ENCODE peak calls at places on chromosome 13, in eight cellular contexts. G is gastrocnemius medialis, H is right lobe of liver, K is heart left ventricle, Y is transverse colon, J is prostate gland, M is lower leg skin, P is IMR-90. D is an unnamed sample.
A peak's percentile ranks its signal among the peaks of the same experiment; 100 is the strongest.

GRCh38 chr13:48094404-48094780 is 512 bp downstream of the MED4 start:
- DNase-seq in G (no peak), H (no peak), K (no peak), Y (no peak), J (peak; percentile 4), M (no peak), P (no peak), D (peak; percentile 47)

GRCh38 chr13:93227280-93227905 is 786 bp downstream of the GPC6 start:
- DNase-seq in G (no peak), H (peak; percentile 69), K (no peak), Y (peak; percentile 11), J (peak; percentile 10), M (no peak), P (peak; percentile 52), D (no peak)

GRCh38 chr13:80069374-80069773 is 271.6 kb downstream of the SPRY2 start:
- DNase-seq in G (no peak), H (no peak), K (no peak), Y (no peak), J (no peak), M (no peak), P (no peak), D (no peak)

GRCh38 chr13:45362939-45363338 is 22.0 kb upstream of the TPT1 start:
- DNase-seq in G (no peak), H (no peak), K (no peak), Y (no peak), J (no peak), M (no peak), P (no peak), D (no peak)

GRCh38 chr13:20356437-20356836 is 124.3 kb upstream of the GJB6 start:
- DNase-seq in G (no peak), H (no peak), K (no peak), Y (no peak), J (no peak), M (no peak), P (no peak), D (no peak)

GRCh38 chr13:26425439-26426358 is 131.8 kb upstream of the WASF3 start:
- DNase-seq in G (no peak), H (no peak), K (no peak), Y (peak; percentile 32), J (no peak), M (no peak), P (peak; percentile 88), D (no peak)

GRCh38 chr13:73767747-73768315 is 366.4 kb downstream of the KLF12 start:
- DNase-seq in G (no peak), H (no peak), K (no peak), Y (no peak), J (no peak), M (no peak), P (no peak), D (peak; percentile 39)

GRCh38 chr13:43544011-43544410 is 242.8 kb downstream of the ENOX1 start:
- DNase-seq in G (no peak), H (no peak), K (no peak), Y (no peak), J (no peak), M (no peak), P (peak; percentile 58), D (no peak)

GRCh38 chr13:65679240-65679639 is 1550.9 kb downstream of the PCDH9 start:
- DNase-seq in G (no peak), H (no peak), K (no peak), Y (no peak), J (no peak), M (no peak), P (peak; percentile 54), D (no peak)

GRCh38 chr13:42968906-42969305 is 23.1 kb downstream of the EPSTI1 start:
- DNase-seq in G (no peak), H (no peak), K (no peak), Y (peak; percentile 88), J (peak; percentile 87), M (no peak), P (no peak), D (peak; percentile 82)

DNA sequence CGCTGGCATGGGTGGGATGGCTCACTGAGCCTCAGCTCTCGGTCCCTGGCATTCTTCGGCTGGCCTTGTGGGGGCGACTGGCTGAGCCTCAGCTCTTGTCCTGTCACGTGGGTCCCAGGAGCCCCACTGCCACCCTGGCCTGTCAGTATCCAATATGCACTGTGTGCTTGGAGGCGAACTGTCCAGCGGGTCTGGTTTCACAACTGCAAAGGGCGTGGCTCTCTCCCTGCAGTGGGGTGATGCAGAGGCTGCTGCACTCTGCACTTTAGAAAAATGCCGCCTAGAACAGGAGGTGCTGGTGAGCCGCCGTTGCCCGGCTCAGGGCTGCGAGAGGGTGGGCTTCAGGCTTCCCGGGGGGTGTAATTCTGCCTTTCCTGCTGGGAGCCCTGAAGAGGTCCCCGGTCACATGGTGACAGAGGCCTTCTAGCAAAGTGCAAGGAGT is 17.0 kb upstream of the TMEM255B start:
- DNase-seq in G (no peak), H (peak; percentile 71), K (peak; percentile 55), Y (peak; percentile 55), J (no peak), M (no peak), P (peak; percentile 50), D (peak; percentile 59)
- TF ChIP-seq POLR2A in G (no peak), H (no peak), K (no peak), Y (no peak), J (no peak), M (no peak), P (no peak), D (no peak)

GRCh38 chr13:113365551-113365971 is 1.6 kb upstream of the GRTP1 start:
- DNase-seq in G (no peak), H (no peak), K (no peak), Y (no peak), J (no peak), M (peak; percentile 83), P (no peak), D (no peak)

GRCh38 chr13:113367020-113367560 is 3.2 kb upstream of the GRTP1 start:
- DNase-seq in G (no peak), H (no peak), K (no peak), Y (no peak), J (no peak), M (peak; percentile 75), P (no peak), D (no peak)

GRCh38 chr13:113366031-113366588 is 2.2 kb upstream of the GRTP1 start:
- DNase-seq in G (no peak), H (no peak), K (no peak), Y (no peak), J (no peak), M (peak; percentile 84), P (peak; percentile 18), D (no peak)

GRCh38 chr13:113364933-113365371 is 1.0 kb upstream of the GRTP1 start:
- DNase-seq in G (no peak), H (no peak), K (no peak), Y (no peak), J (no peak), M (peak; percentile 88), P (no peak), D (no peak)

GRCh38 chr13:113364371-113364932 is 522 bp upstream of the GRTP1 start:
- DNase-seq in G (no peak), H (no peak), K (no peak), Y (peak; percentile 17), J (no peak), M (no peak), P (no peak), D (no peak)
- TF ChIP-seq POLR2A in G (peak; percentile 13), H (no peak), K (no peak), Y (no peak), J (no peak), M (no peak), P (no peak), D (no peak)

GRCh38 chr13:75482820-75483079 is 781 bp upstream of the TBC1D4 start:
- DNase-seq in G (no peak), H (no peak), K (no peak), Y (no peak), J (no peak), M (no peak), P (no peak), D (no peak)

GRCh38 chr13:75480691-75481175 is 1.2 kb downstream of the TBC1D4 start:
- DNase-seq in G (peak; percentile 81), H (peak; percentile 72), K (peak; percentile 65), Y (peak; percentile 77), J (peak; percentile 88), M (peak; percentile 88), P (peak; percentile 37), D (peak; percentile 67)

GRCh38 chr13:75479102-75479501 is 2.9 kb downstream of the TBC1D4 start:
- DNase-seq in G (no peak), H (no peak), K (no peak), Y (no peak), J (no peak), M (no peak), P (no peak), D (no peak)

GRCh38 chr13:75481176-75482069 is 546 bp downstream of the TBC1D4 start:
- DNase-seq in G (peak; percentile 22), H (peak; percentile 61), K (peak; percentile 41), Y (peak; percentile 24), J (peak; percentile 21), M (peak; percentile 88), P (no peak), D (peak; percentile 48)

DNA sequence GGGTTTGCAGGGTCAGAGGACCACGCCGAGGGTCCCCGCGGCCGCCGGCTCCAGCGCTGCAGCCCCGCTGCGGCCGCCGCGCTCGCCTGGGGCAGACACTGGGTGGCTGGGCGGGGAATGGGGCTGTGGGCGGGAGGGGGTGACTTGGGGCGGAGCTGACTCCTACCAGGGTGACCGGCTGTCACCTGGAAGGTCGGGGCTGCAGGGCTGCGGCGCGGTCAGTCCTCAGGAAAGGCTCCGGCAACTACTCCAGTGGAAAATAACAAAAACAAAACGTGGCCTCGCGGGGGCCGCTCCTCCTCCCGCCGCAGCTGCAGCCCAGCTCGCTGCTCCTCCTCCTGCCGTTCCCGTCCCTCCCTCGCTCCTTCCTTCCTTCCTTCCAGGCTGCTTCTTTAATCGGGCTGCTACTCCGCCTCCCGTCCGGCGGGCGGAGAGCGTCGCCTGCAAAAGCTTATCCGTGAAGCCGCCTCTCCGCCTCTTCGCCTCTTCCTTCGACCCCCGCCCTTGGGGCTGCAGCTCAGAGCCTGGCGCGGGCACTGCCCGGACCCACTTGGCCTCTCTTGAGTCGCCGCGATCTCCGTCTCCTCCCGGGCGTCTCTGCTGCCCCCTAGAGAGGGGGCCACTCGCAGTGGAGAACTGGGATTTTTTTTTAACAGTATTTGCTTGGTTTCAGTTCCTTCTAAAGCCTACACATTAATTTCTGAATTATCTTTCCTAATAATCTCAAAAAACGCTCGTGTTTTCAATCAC is at the start of gene TBC1D4:
- DNase-seq in G (peak; percentile 87), H (peak; percentile 91), K (peak; percentile 92), Y (peak; percentile 87), J (peak; percentile 90), M (peak; percentile 96), P (peak; percentile 82), D (peak; percentile 90)
- TF ChIP-seq POLR2A in G (peak; percentile 66), H (peak; percentile 49), K (no peak), Y (peak; percentile 41), J (peak; percentile 14), M (no peak), P (peak; percentile 39), D (no peak)

DNA sequence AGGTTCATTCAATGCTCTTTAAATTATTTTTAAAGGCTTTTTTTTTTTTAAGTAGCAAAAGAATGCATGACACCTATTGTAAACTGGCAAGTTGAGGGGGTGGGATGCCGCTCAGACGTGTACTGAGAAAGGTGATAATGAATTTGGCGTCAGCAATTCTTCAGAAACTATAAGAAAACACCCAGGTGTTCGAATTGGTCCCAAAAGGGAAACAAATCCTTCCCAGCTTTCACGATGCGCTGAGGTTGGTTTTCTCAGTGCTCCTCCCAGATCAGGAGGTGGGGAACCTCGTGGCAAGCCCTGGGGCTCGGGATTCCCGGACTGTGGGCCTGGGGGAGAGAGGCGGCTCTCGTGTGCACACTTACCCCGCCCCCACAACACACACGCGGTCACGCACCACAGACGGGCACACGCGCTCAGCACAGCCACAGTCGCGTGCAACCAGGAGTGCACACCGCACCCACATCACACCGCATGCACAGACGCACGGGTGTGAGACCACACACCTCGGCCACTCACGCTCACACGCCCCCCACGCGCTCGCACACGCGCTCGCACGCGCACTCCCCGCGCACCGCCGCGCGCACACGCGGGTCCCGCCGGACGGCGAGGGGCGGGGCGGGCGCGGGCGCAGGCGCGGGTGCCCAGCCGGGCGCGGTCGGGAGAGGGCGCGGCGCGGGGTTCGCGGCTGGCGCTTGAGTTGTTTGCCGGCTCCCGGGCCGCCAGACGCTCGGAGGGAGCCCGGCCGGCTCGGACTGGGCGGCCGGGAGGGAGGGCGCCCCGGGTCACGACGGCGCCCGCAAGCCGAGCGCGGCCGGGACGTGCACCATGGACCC is at the start of gene FAM124A:
- DNase-seq in G (no peak), H (peak; percentile 60), K (peak; percentile 66), Y (peak; percentile 53), J (peak; percentile 37), M (peak; percentile 85), P (peak; percentile 4), D (peak; percentile 58)
- TF ChIP-seq POLR2A in G (no peak), H (no peak), K (no peak), Y (no peak), J (no peak), M (no peak), P (no peak), D (no peak)

D was measured in Peyer's patch.